ENCODE peak calls at places on chromosomes 13 and 19, in four cellular contexts. One of them, this sample, is unnamed.

GRCh38 chr19:49585023-49585422 is 3.9 kb downstream of the PRRG2 start:
- DNase-seq in mesendoderm: peak; percentile 93
- DNase-seq in CD8-positive, alpha-beta T cell: no peak
- DNase-seq in aorta: no peak
- DNase-seq in this sample: peak; percentile 94

GRCh38 chr19:50252887-50253268 is 49.5 kb downstream of the MYH14 start:
- DNase-seq in mesendoderm: no peak
- DNase-seq in CD8-positive, alpha-beta T cell: no peak
- DNase-seq in aorta: no peak
- DNase-seq in this sample: no peak

GRCh38 chr13:36345438-36346221 is 564 bp downstream of the SPART start:
- DNase-seq in mesendoderm: peak; percentile 91
- DNase-seq in CD8-positive, alpha-beta T cell: peak; percentile 20
- DNase-seq in aorta: peak; percentile 87
- DNase-seq in this sample: peak; percentile 91

GRCh38 chr13:95924389-95924994 is 128.7 kb downstream of the UGGT2 start:
- DNase-seq in mesendoderm: peak; percentile 91
- DNase-seq in CD8-positive, alpha-beta T cell: no peak
- DNase-seq in aorta: no peak
- DNase-seq in this sample: peak; percentile 57

GRCh38 chr13:31965361-31966066 is 66.1 kb upstream of the FRY start:
- DNase-seq in mesendoderm: no peak
- DNase-seq in CD8-positive, alpha-beta T cell: no peak
- DNase-seq in aorta: no peak
- DNase-seq in this sample: no peak

GRCh38 chr19:13848811-13849241 is 28.1 kb upstream of the NANOS3 start:
- DNase-seq in mesendoderm: peak; percentile 72
- DNase-seq in CD8-positive, alpha-beta T cell: no peak
- DNase-seq in aorta: no peak
- DNase-seq in this sample: no peak

GRCh38 chr13:75326173-75327131 is 155.5 kb downstream of the TBC1D4 start:
- DNase-seq in mesendoderm: peak; percentile 91
- DNase-seq in CD8-positive, alpha-beta T cell: peak; percentile 38
- DNase-seq in aorta: no peak
- DNase-seq in this sample: peak; percentile 50

GRCh38 chr13:48797127-48797526 is 143.4 kb downstream of the CYSLTR2 start:
- DNase-seq in mesendoderm: no peak
- DNase-seq in CD8-positive, alpha-beta T cell: no peak
- DNase-seq in aorta: no peak
- DNase-seq in this sample: no peak

GRCh38 chr13:28528848-28529247 is 33.9 kb upstream of the FLT1 start:
- DNase-seq in mesendoderm: no peak
- DNase-seq in CD8-positive, alpha-beta T cell: no peak
- DNase-seq in aorta: no peak
- DNase-seq in this sample: no peak

GRCh38 chr13:88097541-88097940 is 426.4 kb downstream of the SLITRK5 start:
- DNase-seq in mesendoderm: no peak
- DNase-seq in CD8-positive, alpha-beta T cell: no peak
- DNase-seq in aorta: no peak
- DNase-seq in this sample: no peak

GRCh38 chr19:51514866-51515481 is 13.4 kb upstream of the SIGLEC12 start:
- DNase-seq in mesendoderm: peak; percentile 55
- DNase-seq in CD8-positive, alpha-beta T cell: peak; percentile 11
- DNase-seq in aorta: no peak
- DNase-seq in this sample: no peak

GRCh38 chr13:114105351-114106225 is 26.8 kb downstream of the RASA3 start:
- DNase-seq in mesendoderm: no peak
- DNase-seq in CD8-positive, alpha-beta T cell: no peak
- DNase-seq in aorta: peak; percentile 72
- DNase-seq in this sample: peak; percentile 47

GRCh38 chr19:29370276-29370675 is 155.5 kb upstream of the VSTM2B start:
- DNase-seq in mesendoderm: no peak
- DNase-seq in CD8-positive, alpha-beta T cell: no peak
- DNase-seq in aorta: no peak
- DNase-seq in this sample: no peak

GRCh38 chr19:16223746-16224145 is 26.0 kb downstream of the AP1M1 start:
- DNase-seq in mesendoderm: no peak
- DNase-seq in CD8-positive, alpha-beta T cell: no peak
- DNase-seq in aorta: no peak
- DNase-seq in this sample: no peak

GRCh38 chr13:29758591-29759114 is 91.8 kb downstream of the UBL3 start:
- DNase-seq in mesendoderm: no peak
- DNase-seq in CD8-positive, alpha-beta T cell: peak; percentile 47
- DNase-seq in aorta: no peak
- DNase-seq in this sample: no peak

GRCh38 chr13:48493851-48494250 is 39.0 kb downstream of the RCBTB2 start:
- DNase-seq in mesendoderm: no peak
- DNase-seq in CD8-positive, alpha-beta T cell: no peak
- DNase-seq in aorta: no peak
- DNase-seq in this sample: no peak

GRCh38 chr19:55605207-55605636 is 225 bp upstream of the ZNF865 start:
- DNase-seq in mesendoderm: peak; percentile 98
- DNase-seq in CD8-positive, alpha-beta T cell: peak; percentile 97
- DNase-seq in aorta: peak; percentile 100
- DNase-seq in this sample: peak; percentile 99

GRCh38 chr13:29428310-29428991 is 167.0 kb downstream of the SLC7A1 start:
- DNase-seq in mesendoderm: peak; percentile 88
- DNase-seq in CD8-positive, alpha-beta T cell: no peak
- DNase-seq in aorta: peak; percentile 78
- DNase-seq in this sample: peak; percentile 89

GRCh38 chr19:49132974-49133609 is 13.7 kb downstream of the PPFIA3 start:
- DNase-seq in mesendoderm: peak; percentile 43
- DNase-seq in CD8-positive, alpha-beta T cell: peak; percentile 50
- DNase-seq in aorta: no peak
- DNase-seq in this sample: peak; percentile 90

GRCh38 chr19:37933965-37934364 is 27.0 kb downstream of the SIPA1L3 start:
- DNase-seq in mesendoderm: peak; percentile 41
- DNase-seq in CD8-positive, alpha-beta T cell: no peak
- DNase-seq in aorta: no peak
- DNase-seq in this sample: no peak

GRCh38 chr19:48739835-48740704 is at the start of gene RASIP1:
- DNase-seq in mesendoderm: no peak
- DNase-seq in CD8-positive, alpha-beta T cell: no peak
- DNase-seq in aorta: no peak
- DNase-seq in this sample: peak; percentile 64

GRCh38 chr13:48446454-48446853 is 33.5 kb upstream of the LPAR6 start:
- DNase-seq in mesendoderm: no peak
- DNase-seq in CD8-positive, alpha-beta T cell: no peak
- DNase-seq in aorta: no peak
- DNase-seq in this sample: no peak

GRCh38 chr13:53683608-53684007 is 655.0 kb downstream of the OLFM4 start:
- DNase-seq in mesendoderm: no peak
- DNase-seq in CD8-positive, alpha-beta T cell: no peak
- DNase-seq in aorta: no peak
- DNase-seq in this sample: no peak

GRCh38 chr13:43872181-43872580 is 7.4 kb downstream of the CCDC122 start:
- DNase-seq in mesendoderm: no peak
- DNase-seq in CD8-positive, alpha-beta T cell: no peak
- DNase-seq in aorta: no peak
- DNase-seq in this sample: no peak

GRCh38 chr13:113374511-113375175 is 10.7 kb upstream of the GRTP1 start:
- DNase-seq in mesendoderm: no peak
- DNase-seq in CD8-positive, alpha-beta T cell: no peak
- DNase-seq in aorta: no peak
- DNase-seq in this sample: peak; percentile 33

GRCh38 chr13:51682691-51683090 is 98.4 kb downstream of the WDFY2 start:
- DNase-seq in mesendoderm: no peak
- DNase-seq in CD8-positive, alpha-beta T cell: no peak
- DNase-seq in aorta: no peak
- DNase-seq in this sample: no peak

GRCh38 chr19:3547301-3547731 is 8.3 kb downstream of the TEKTIP1 start:
- DNase-seq in mesendoderm: peak; percentile 20
- DNase-seq in CD8-positive, alpha-beta T cell: peak; percentile 35
- DNase-seq in aorta: no peak
- DNase-seq in this sample: peak; percentile 68

GRCh38 chr13:20331419-20331818 is 99.3 kb upstream of the GJB6 start:
- DNase-seq in mesendoderm: no peak
- DNase-seq in CD8-positive, alpha-beta T cell: no peak
- DNase-seq in aorta: no peak
- DNase-seq in this sample: no peak

GRCh38 chr13:110359840-110360301 is 52.8 kb downstream of the COL4A2 start:
- DNase-seq in mesendoderm: no peak
- DNase-seq in CD8-positive, alpha-beta T cell: no peak
- DNase-seq in aorta: no peak
- DNase-seq in this sample: peak; percentile 38

GRCh38 chr13:74129500-74130144 is 4.6 kb downstream of the KLF12 start:
- DNase-seq in mesendoderm: no peak
- DNase-seq in CD8-positive, alpha-beta T cell: peak; percentile 26
- DNase-seq in aorta: no peak
- DNase-seq in this sample: no peak

GRCh38 chr19:34838753-34839431 is 65.9 kb upstream of the ZNF599 start:
- DNase-seq in mesendoderm: peak; percentile 79
- DNase-seq in CD8-positive, alpha-beta T cell: peak; percentile 36
- DNase-seq in aorta: no peak
- DNase-seq in this sample: peak; percentile 92

GRCh38 chr13:29507356-29507755 is 88.1 kb downstream of the SLC7A1 start:
- DNase-seq in mesendoderm: no peak
- DNase-seq in CD8-positive, alpha-beta T cell: no peak
- DNase-seq in aorta: no peak
- DNase-seq in this sample: no peak

GRCh38 chr19:10091892-10092641 is 6.0 kb downstream of the SHFL start:
- DNase-seq in mesendoderm: no peak
- DNase-seq in CD8-positive, alpha-beta T cell: no peak
- DNase-seq in aorta: no peak
- DNase-seq in this sample: no peak

GRCh38 chr19:15400521-15401396 is 18.0 kb downstream of the AKAP8L start:
- DNase-seq in mesendoderm: no peak
- DNase-seq in CD8-positive, alpha-beta T cell: no peak
- DNase-seq in aorta: peak; percentile 70
- DNase-seq in this sample: peak; percentile 22

GRCh38 chr13:110559429-110559943 is 2.0 kb downstream of the RAB20 start:
- DNase-seq in mesendoderm: no peak
- DNase-seq in CD8-positive, alpha-beta T cell: no peak
- DNase-seq in aorta: peak; percentile 82
- DNase-seq in this sample: no peak

GRCh38 chr13:112161441-112162301 is 94.7 kb downstream of the SOX1 start:
- DNase-seq in mesendoderm: peak; percentile 67
- DNase-seq in CD8-positive, alpha-beta T cell: no peak
- DNase-seq in aorta: peak; percentile 39
- DNase-seq in this sample: peak; percentile 81

GRCh38 chr13:100302391-100302790 is 213.5 kb downstream of the PCCA start:
- DNase-seq in mesendoderm: no peak
- DNase-seq in CD8-positive, alpha-beta T cell: no peak
- DNase-seq in aorta: no peak
- DNase-seq in this sample: no peak

GRCh38 chr19:33102893-33103292 is 21.9 kb downstream of the GPATCH1 start:
- DNase-seq in mesendoderm: no peak
- DNase-seq in CD8-positive, alpha-beta T cell: no peak
- DNase-seq in aorta: no peak
- DNase-seq in this sample: no peak

GRCh38 chr19:33098023-33098652 is 17.2 kb downstream of the GPATCH1 start:
- DNase-seq in mesendoderm: no peak
- DNase-seq in CD8-positive, alpha-beta T cell: no peak
- DNase-seq in aorta: peak; percentile 39
- DNase-seq in this sample: no peak

GRCh38 chr19:33096005-33096404 is 15.0 kb downstream of the GPATCH1 start:
- DNase-seq in mesendoderm: no peak
- DNase-seq in CD8-positive, alpha-beta T cell: no peak
- DNase-seq in aorta: no peak
- DNase-seq in this sample: no peak

GRCh38 chr19:33100894-33101644 is 20.1 kb downstream of the GPATCH1 start:
- DNase-seq in mesendoderm: no peak
- DNase-seq in CD8-positive, alpha-beta T cell: no peak
- DNase-seq in aorta: no peak
- DNase-seq in this sample: no peak
- H3K36me3 ChIP-seq in mesendoderm: peaks cover 4% of the 10 kb centered on the region
- H3K36me3 ChIP-seq in CD8-positive, alpha-beta T cell: peaks cover 41% of the 10 kb centered on the region
- H3K36me3 ChIP-seq in aorta: peaks cover under 1% of the 10 kb centered on the region
- H3K36me3 ChIP-seq in this sample: peaks cover 42% of the 10 kb centered on the region

GRCh38 chr19:6095760-6096159 is 14.5 kb downstream of the RFX2 start:
- DNase-seq in mesendoderm: no peak
- DNase-seq in CD8-positive, alpha-beta T cell: no peak
- DNase-seq in aorta: no peak
- DNase-seq in this sample: no peak
- H3K27ac ChIP-seq in mesendoderm: no peak overlapping the region
- H3K27ac ChIP-seq in CD8-positive, alpha-beta T cell: no peak overlapping the region
- H3K27ac ChIP-seq in aorta: no peak overlapping the region
- H3K27ac ChIP-seq in this sample: no peak overlapping the region

GRCh38 chr19:40178756-40179155 is 12.5 kb upstream of the MAP3K10 start:
- DNase-seq in mesendoderm: no peak
- DNase-seq in CD8-positive, alpha-beta T cell: no peak
- DNase-seq in aorta: no peak
- DNase-seq in this sample: no peak
- H3K4me3 ChIP-seq in mesendoderm: no peak overlapping the region
- H3K4me3 ChIP-seq in CD8-positive, alpha-beta T cell: no peak overlapping the region
- H3K4me3 ChIP-seq in aorta: no peak overlapping the region
- H3K4me3 ChIP-seq in this sample: no peak overlapping the region

DNA sequence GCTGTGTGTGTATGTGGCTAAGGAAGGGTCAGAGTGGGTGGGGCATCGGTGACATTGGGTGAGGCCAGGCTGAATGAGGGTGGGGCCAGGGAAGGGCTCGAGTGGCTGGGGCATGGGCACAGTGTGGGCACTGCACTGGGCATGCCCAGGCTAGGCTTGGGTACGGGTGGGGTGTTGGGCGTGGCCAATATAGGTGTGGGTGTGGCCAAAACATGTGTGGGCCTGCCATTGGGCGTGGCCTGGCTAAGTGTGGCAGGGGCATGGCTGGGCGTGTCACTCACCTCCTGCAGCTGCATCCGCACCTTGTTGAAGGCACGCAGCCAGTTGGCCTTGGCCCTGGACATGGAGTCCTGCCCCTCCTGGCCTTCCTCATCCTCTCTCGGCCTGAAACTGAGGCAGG is 33.2 kb downstream of the UNC13A start:
- DNase-seq in mesendoderm: no peak
- DNase-seq in CD8-positive, alpha-beta T cell: no peak
- DNase-seq in aorta: no peak
- DNase-seq in this sample: peak; percentile 65
- H3K36me3 ChIP-seq in mesendoderm: peaks cover 3% of the 10 kb centered on the region
- H3K36me3 ChIP-seq in CD8-positive, alpha-beta T cell: no peaks in the 10 kb centered on the region
- H3K36me3 ChIP-seq in aorta: no peaks in the 10 kb centered on the region
- H3K36me3 ChIP-seq in this sample: no peaks in the 10 kb centered on the region